ENCODE peak calls at places on chromosomes 6 and 20, in four cellular contexts. One of them, this sample, is unnamed.

GRCh38 chr6:27414300-27414699 is 25.7 kb downstream of the ZNF391 start:
- DNase-seq in naive B cell: no peak
- DNase-seq in NCI-H1417 treated with DMSO at 0.1 percent for 48 hours: no peak
- DNase-seq in NCI-H345: no peak
- DNase-seq in this sample: no peak

GRCh38 chr20:16566080-16566479 is 7.2 kb downstream of the KIF16B start:
- DNase-seq in NCI-H345: no peak
- DNase-seq in naive B cell: no peak
- DNase-seq in NCI-H1417 treated with DMSO at 0.1 percent for 48 hours: no peak
- DNase-seq in this sample: no peak

GRCh38 chr6:92810913-92811312 is 608.4 kb downstream of the EPHA7 start:
- DNase-seq in NCI-H345: peak; percentile 55
- DNase-seq in naive B cell: peak; percentile 1
- DNase-seq in NCI-H1417 treated with DMSO at 0.1 percent for 48 hours: peak; percentile 10
- DNase-seq in this sample: no peak

GRCh38 chr20:53220482-53221307 is 248.5 kb downstream of the TSHZ2 start:
- DNase-seq in NCI-H1417 treated with DMSO at 0.1 percent for 48 hours: no peak
- DNase-seq in naive B cell: no peak
- DNase-seq in NCI-H345: no peak
- DNase-seq in this sample: no peak

GRCh38 chr6:41964201-41964887 is 22.7 kb upstream of the CCND3 start:
- DNase-seq in NCI-H1417 treated with DMSO at 0.1 percent for 48 hours: no peak
- DNase-seq in naive B cell: no peak
- DNase-seq in NCI-H345: no peak
- DNase-seq in this sample: no peak

GRCh38 chr6:148104131-148104530 is 238.5 kb upstream of the SASH1 start:
- DNase-seq in NCI-H1417 treated with DMSO at 0.1 percent for 48 hours: no peak
- DNase-seq in naive B cell: no peak
- DNase-seq in NCI-H345: no peak
- DNase-seq in this sample: no peak

GRCh38 chr20:19304389-19304788 is 91.9 kb downstream of the SLC24A3 start:
- DNase-seq in naive B cell: no peak
- DNase-seq in NCI-H1417 treated with DMSO at 0.1 percent for 48 hours: no peak
- DNase-seq in NCI-H345: no peak
- DNase-seq in this sample: no peak

GRCh38 chr20:4601630-4602296 is 119.9 kb upstream of the PRND start:
- DNase-seq in NCI-H345: peak; percentile 65
- DNase-seq in naive B cell: no peak
- DNase-seq in NCI-H1417 treated with DMSO at 0.1 percent for 48 hours: no peak
- DNase-seq in this sample: no peak

GRCh38 chr6:93828553-93828952 is 409.2 kb upstream of the EPHA7 start:
- DNase-seq in naive B cell: no peak
- DNase-seq in NCI-H345: no peak
- DNase-seq in NCI-H1417 treated with DMSO at 0.1 percent for 48 hours: no peak
- DNase-seq in this sample: no peak

GRCh38 chr20:50930139-50931047 is 844 bp downstream of the ADNP start:
- DNase-seq in NCI-H1417 treated with DMSO at 0.1 percent for 48 hours: no peak
- DNase-seq in NCI-H345: peak; percentile 29
- DNase-seq in naive B cell: no peak
- DNase-seq in this sample: no peak

GRCh38 chr20:35601021-35601973 is 14.3 kb upstream of the SPAG4 start:
- DNase-seq in naive B cell: peak; percentile 78
- DNase-seq in NCI-H345: peak; percentile 60
- DNase-seq in NCI-H1417 treated with DMSO at 0.1 percent for 48 hours: no peak
- DNase-seq in this sample: peak; percentile 27

GRCh38 chr6:122248001-122248669 is 151.3 kb upstream of the HSF2 start:
- DNase-seq in naive B cell: no peak
- DNase-seq in NCI-H345: no peak
- DNase-seq in NCI-H1417 treated with DMSO at 0.1 percent for 48 hours: no peak
- DNase-seq in this sample: no peak

GRCh38 chr6:155701342-155701741 is 245.7 kb upstream of the NOX3 start:
- DNase-seq in NCI-H1417 treated with DMSO at 0.1 percent for 48 hours: no peak
- DNase-seq in NCI-H345: no peak
- DNase-seq in naive B cell: no peak
- DNase-seq in this sample: no peak

GRCh38 chr20:8152183-8152582 is 20.1 kb downstream of the PLCB1 start:
- DNase-seq in naive B cell: no peak
- DNase-seq in NCI-H345: peak; percentile 73
- DNase-seq in NCI-H1417 treated with DMSO at 0.1 percent for 48 hours: no peak
- DNase-seq in this sample: no peak

GRCh38 chr6:125584468-125584939 is 164.9 kb upstream of the HEY2 start:
- DNase-seq in NCI-H345: peak; percentile 88
- DNase-seq in NCI-H1417 treated with DMSO at 0.1 percent for 48 hours: peak; percentile 27
- DNase-seq in naive B cell: no peak
- DNase-seq in this sample: peak; percentile 18

GRCh38 chr6:15264902-15265761 is 19.3 kb downstream of the JARID2 start:
- DNase-seq in naive B cell: no peak
- DNase-seq in NCI-H1417 treated with DMSO at 0.1 percent for 48 hours: no peak
- DNase-seq in NCI-H345: no peak
- DNase-seq in this sample: peak; percentile 86

GRCh38 chr20:32358883-32359632 is 927 bp downstream of the ASXL1 start:
- DNase-seq in NCI-H345: peak; percentile 70
- DNase-seq in NCI-H1417 treated with DMSO at 0.1 percent for 48 hours: no peak
- DNase-seq in naive B cell: peak; percentile 61
- DNase-seq in this sample: no peak

GRCh38 chr6:165441176-165441575 is 131.8 kb upstream of the C6orf118 start:
- DNase-seq in NCI-H1417 treated with DMSO at 0.1 percent for 48 hours: no peak
- DNase-seq in NCI-H345: no peak
- DNase-seq in naive B cell: no peak
- DNase-seq in this sample: no peak

GRCh38 chr6:129402244-129402643 is 307.7 kb downstream of the ARHGAP18 start:
- DNase-seq in NCI-H1417 treated with DMSO at 0.1 percent for 48 hours: no peak
- DNase-seq in naive B cell: no peak
- DNase-seq in NCI-H345: no peak
- DNase-seq in this sample: no peak

GRCh38 chr20:45826381-45827019 is 612 bp downstream of the TNNC2 start:
- DNase-seq in NCI-H345: no peak
- DNase-seq in NCI-H1417 treated with DMSO at 0.1 percent for 48 hours: no peak
- DNase-seq in naive B cell: no peak
- DNase-seq in this sample: no peak

GRCh38 chr6:154805288-154805911 is 72.2 kb downstream of the SCAF8 start:
- DNase-seq in NCI-H1417 treated with DMSO at 0.1 percent for 48 hours: peak; percentile 35
- DNase-seq in NCI-H345: peak; percentile 2
- DNase-seq in naive B cell: peak; percentile 29
- DNase-seq in this sample: no peak

GRCh38 chr6:42179956-42180335 is 6.8 kb downstream of the GUCA1A start:
- DNase-seq in NCI-H1417 treated with DMSO at 0.1 percent for 48 hours: no peak
- DNase-seq in NCI-H345: no peak
- DNase-seq in naive B cell: no peak
- DNase-seq in this sample: no peak

GRCh38 chr6:31680226-31680840 is 534 bp downstream of the LY6G5C start:
- DNase-seq in naive B cell: no peak
- DNase-seq in NCI-H1417 treated with DMSO at 0.1 percent for 48 hours: no peak
- DNase-seq in NCI-H345: no peak
- DNase-seq in this sample: no peak

GRCh38 chr6:28643017-28643740 is 117.5 kb downstream of the GPX5 start:
- DNase-seq in naive B cell: no peak
- DNase-seq in NCI-H345: no peak
- DNase-seq in NCI-H1417 treated with DMSO at 0.1 percent for 48 hours: no peak
- DNase-seq in this sample: peak; percentile 79

GRCh38 chr6:117188627-117189201 is 76.6 kb upstream of the VGLL2 start:
- DNase-seq in naive B cell: no peak
- DNase-seq in NCI-H1417 treated with DMSO at 0.1 percent for 48 hours: no peak
- DNase-seq in NCI-H345: no peak
- DNase-seq in this sample: no peak

GRCh38 chr6:39731565-39731964 is 6.4 kb upstream of the KIF6 start:
- DNase-seq in naive B cell: no peak
- DNase-seq in NCI-H345: no peak
- DNase-seq in NCI-H1417 treated with DMSO at 0.1 percent for 48 hours: no peak
- DNase-seq in this sample: no peak

GRCh38 chr6:53252177-53252692 is 96.5 kb downstream of the ELOVL5 start:
- DNase-seq in NCI-H345: no peak
- DNase-seq in NCI-H1417 treated with DMSO at 0.1 percent for 48 hours: no peak
- DNase-seq in naive B cell: no peak
- DNase-seq in this sample: no peak

GRCh38 chr20:35490736-35491181 is 35.4 kb downstream of the CEP250 start:
- DNase-seq in NCI-H1417 treated with DMSO at 0.1 percent for 48 hours: no peak
- DNase-seq in naive B cell: peak; percentile 74
- DNase-seq in NCI-H345: no peak
- DNase-seq in this sample: no peak

GRCh38 chr6:166050559-166050958 is 117.1 kb downstream of the TBXT start:
- DNase-seq in NCI-H345: no peak
- DNase-seq in naive B cell: no peak
- DNase-seq in NCI-H1417 treated with DMSO at 0.1 percent for 48 hours: no peak
- DNase-seq in this sample: no peak

GRCh38 chr6:7250812-7251211 is 62.2 kb downstream of the SSR1 start:
- DNase-seq in NCI-H1417 treated with DMSO at 0.1 percent for 48 hours: no peak
- DNase-seq in NCI-H345: no peak
- DNase-seq in naive B cell: no peak
- DNase-seq in this sample: no peak

GRCh38 chr6:30684386-30685156 is 1.9 kb downstream of the PPP1R18 start:
- DNase-seq in naive B cell: no peak
- DNase-seq in NCI-H1417 treated with DMSO at 0.1 percent for 48 hours: no peak
- DNase-seq in NCI-H345: no peak
- DNase-seq in this sample: no peak

This sample was measured in LNCaP clone FGC.